ENCODE peak calls at places on chromosomes 5 and 9, in five cellular contexts. Z is BJ; T is CD8-positive, alpha-beta T cell; P is AG04450; X is neural crest cell. M is an unnamed sample.

GRCh38 chr9:68998812-68999211 is 15.1 kb downstream of the PRKACG start:
- DNase-seq in Z (no peak), T (no peak), P (no peak), X (no peak), M (no peak)

GRCh38 chr9:69645488-69645887 is 26.7 kb downstream of the APBA1 start:
- DNase-seq in Z (no peak), T (no peak), P (no peak), X (no peak), M (no peak)

GRCh38 chr5:173454381-173454763 is 126.2 kb upstream of the STC2 start:
- DNase-seq in Z (no peak), T (no peak), P (peak; percentile 48), X (no peak), M (no peak)

GRCh38 chr9:96164268-96164683 is 137.7 kb downstream of the HSD17B3 start:
- DNase-seq in Z (no peak), T (no peak), P (no peak), X (no peak), M (no peak)

GRCh38 chr5:100131161-100131560 is 404.0 kb upstream of the FAM174A start:
- DNase-seq in Z (no peak), T (no peak), P (no peak), X (no peak), M (no peak)

GRCh38 chr9:126722922-126723806 is 81.7 kb upstream of the ZBTB43 start:
- DNase-seq in Z (no peak), T (peak; percentile 69), P (no peak), X (no peak), M (no peak)

GRCh38 chr9:13810510-13810909 is 503.4 kb downstream of the NFIB start:
- DNase-seq in Z (no peak), T (no peak), P (no peak), X (no peak), M (no peak)

GRCh38 chr5:120435129-120435528 is 29.0 kb upstream of the PRR16 start:
- DNase-seq in Z (no peak), T (no peak), P (no peak), X (no peak), M (no peak)

GRCh38 chr5:54754420-54754819 is 231.0 kb downstream of the ESM1 start:
- DNase-seq in Z (no peak), T (no peak), P (no peak), X (no peak), M (no peak)

GRCh38 chr5:170757182-170757601 is 26.3 kb upstream of the GABRP start:
- DNase-seq in Z (no peak), T (no peak), P (no peak), X (no peak), M (no peak)

GRCh38 chr9:134443169-134444039 is 117.1 kb downstream of the RXRA start:
- DNase-seq in Z (peak; percentile 59), T (peak; percentile 82), P (peak; percentile 78), X (peak; percentile 74), M (peak; percentile 73)
- TF ChIP-seq CTCF in Z (peak; percentile 98), T (peak; percentile 91), P (peak; percentile 95), X (peak; percentile 99), M (peak; percentile 96)

GRCh38 chr5:165630211-165630866 is 2124.9 kb downstream of the MAT2B start:
- DNase-seq in Z (no peak), T (no peak), P (peak; percentile 43), X (peak; percentile 60), M (peak; percentile 41)
- TF ChIP-seq CTCF in Z (peak; percentile 32), T (no peak), P (peak; percentile 87), X (peak; percentile 90), M (peak; percentile 84)

GRCh38 chr5:133389066-133389590 is 223.2 kb downstream of the FSTL4 start:
- DNase-seq in Z (no peak), T (no peak), P (no peak), X (no peak), M (no peak)
- TF ChIP-seq CTCF in Z (no peak), T (no peak), P (no peak), X (no peak), M (no peak)

GRCh38 chr5:151684690-151685361 is 1.9 kb downstream of the SPARC start:
- DNase-seq in Z (peak; percentile 94), T (no peak), P (peak; percentile 94), X (peak; percentile 57), M (no peak)
- TF ChIP-seq CTCF in Z (peak; percentile 46), T (no peak), P (peak; percentile 49), X (peak; percentile 53), M (peak; percentile 37)

DNA sequence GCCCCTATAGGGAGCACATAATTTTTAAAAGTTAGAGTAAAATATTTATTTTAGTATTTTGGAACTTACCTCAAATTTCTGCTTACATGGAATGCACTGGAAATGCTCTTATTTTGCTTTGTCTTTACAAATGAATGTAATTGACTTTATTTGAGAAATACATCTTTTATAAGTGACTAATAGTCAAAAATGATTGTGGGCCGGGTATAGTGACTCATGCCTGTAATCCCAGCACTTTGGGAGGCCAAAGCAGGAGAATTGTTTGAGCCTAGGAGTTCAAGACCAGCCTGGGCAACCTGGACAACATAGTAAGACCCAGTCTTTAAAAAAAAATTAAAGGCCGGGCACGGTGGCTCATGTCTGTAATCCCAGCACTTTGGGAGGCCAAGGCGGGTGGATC is 5.8 kb downstream of the HMGCR start:
- DNase-seq in Z (no peak), T (no peak), P (no peak), X (no peak), M (no peak)
- TF ChIP-seq CTCF in Z (no peak), T (no peak), P (no peak), X (no peak), M (no peak)

DNA sequence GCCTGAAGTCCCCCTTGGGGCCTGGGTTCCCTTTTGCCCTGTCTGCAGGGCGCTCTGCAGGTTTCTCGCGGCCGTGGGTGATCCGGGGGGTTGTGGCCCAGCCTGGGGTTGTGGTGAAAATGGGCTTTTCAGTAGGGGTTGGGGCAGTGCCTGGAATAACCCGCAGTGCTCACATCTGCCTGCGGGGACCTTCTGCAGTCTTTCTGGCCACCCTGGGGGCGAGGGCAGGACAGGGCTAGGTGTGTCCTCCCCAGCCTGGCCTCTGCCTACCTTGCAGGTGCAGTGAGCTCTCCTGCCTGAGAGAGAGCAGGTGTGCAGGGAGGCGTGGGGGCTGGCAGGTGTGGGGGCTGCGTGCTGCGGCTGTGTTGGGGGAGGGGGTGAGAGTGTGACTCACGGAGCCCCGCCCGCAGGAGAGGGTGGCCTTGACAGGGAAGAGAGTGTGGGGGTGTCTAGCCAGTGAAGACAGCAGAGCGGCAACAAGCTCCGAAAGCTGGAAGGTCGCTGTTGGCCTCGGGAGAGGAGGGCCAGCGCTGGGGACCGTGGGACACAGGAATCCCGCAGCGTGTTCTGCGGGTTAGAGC is 131.4 kb downstream of the MRPL36 start:
- DNase-seq in Z (no peak), T (no peak), P (no peak), X (no peak), M (no peak)
- TF ChIP-seq CTCF in Z (no peak), T (no peak), P (no peak), X (no peak), M (peak; percentile 13)

M was measured in progenitor cell of endocrine pancreas.